ENCODE peak calls at places on chromosomes 11 and 22, in four cellular contexts. One of them, this sample, is unnamed.

GRCh38 chr11:86179646-86180064 is 64.9 kb upstream of the EED start:
- DNase-seq in HepG2: peak
- DNase-seq in GM12878: no peak
- DNase-seq in H1: no peak
- DNase-seq in this sample: no peak

GRCh38 chr11:93784935-93785360 is 866 bp downstream of the MED17 start:
- DNase-seq in GM12878: no peak
- DNase-seq in HepG2: no peak
- DNase-seq in H1: no peak
- DNase-seq in this sample: no peak

GRCh38 chr22:37080838-37081237 is 28.7 kb downstream of the TMPRSS6 start:
- DNase-seq in HepG2: no peak
- DNase-seq in H1: no peak
- DNase-seq in GM12878: no peak
- DNase-seq in this sample: no peak

GRCh38 chr22:41613456-41613855 is 7.4 kb downstream of the DESI1 start:
- DNase-seq in GM12878: no peak
- DNase-seq in H1: no peak
- DNase-seq in HepG2: peak
- DNase-seq in this sample: no peak

GRCh38 chr11:59195596-59195995 is 17.1 kb downstream of the MPEG1 start:
- DNase-seq in HepG2: no peak
- DNase-seq in H1: no peak
- DNase-seq in GM12878: no peak
- DNase-seq in this sample: no peak

GRCh38 chr22:50678651-50679521 is 6.3 kb downstream of the SHANK3 start:
- DNase-seq in H1: no peak
- DNase-seq in GM12878: no peak
- DNase-seq in HepG2: no peak
- DNase-seq in this sample: no peak

GRCh38 chr11:134596404-134596803 is 184.4 kb upstream of the B3GAT1 start:
- DNase-seq in HepG2: no peak
- DNase-seq in GM12878: no peak
- DNase-seq in H1: peak
- DNase-seq in this sample: no peak

GRCh38 chr11:111913997-111914396 is 1.5 kb downstream of the HSPB2 start:
- DNase-seq in HepG2: peak
- DNase-seq in H1: no peak
- DNase-seq in GM12878: no peak
- DNase-seq in this sample: no peak

GRCh38 chr11:69173925-69174591 is 18.3 kb downstream of the SMIM38 start:
- DNase-seq in HepG2: peak
- DNase-seq in H1: no peak
- DNase-seq in GM12878: no peak
- DNase-seq in this sample: no peak

GRCh38 chr22:22877523-22878210 is 9.9 kb upstream of the IGLL5 start:
- DNase-seq in HepG2: peak
- DNase-seq in GM12878: no peak
- DNase-seq in H1: peak
- DNase-seq in this sample: peak

GRCh38 chr11:118074091-118074685 is 2.7 kb upstream of the TMPRSS4 start:
- DNase-seq in HepG2: no peak
- DNase-seq in H1: no peak
- DNase-seq in GM12878: no peak
- DNase-seq in this sample: no peak

GRCh38 chr11:77705195-77705876 is 67.7 kb upstream of the CLNS1A start:
- DNase-seq in H1: no peak
- DNase-seq in HepG2: peak
- DNase-seq in GM12878: no peak
- DNase-seq in this sample: peak

GRCh38 chr11:75371930-75372876 is 20.7 kb upstream of the ARRB1 start:
- DNase-seq in HepG2: peak
- DNase-seq in GM12878: no peak
- DNase-seq in H1: no peak
- DNase-seq in this sample: no peak

GRCh38 chr11:102849319-102849718 is 5.9 kb upstream of the MMP3 start:
- DNase-seq in HepG2: no peak
- DNase-seq in GM12878: no peak
- DNase-seq in H1: no peak
- DNase-seq in this sample: no peak

GRCh38 chr22:43118953-43119458 is 8.5 kb downstream of the BIK start:
- DNase-seq in HepG2: no peak
- DNase-seq in GM12878: peak
- DNase-seq in H1: no peak
- DNase-seq in this sample: no peak

GRCh38 chr11:17633987-17634775 is 85.2 kb upstream of the MYOD1 start:
- DNase-seq in GM12878: no peak
- DNase-seq in H1: no peak
- DNase-seq in HepG2: no peak
- DNase-seq in this sample: no peak

GRCh38 chr11:12815150-12815523 is 140.9 kb downstream of the TEAD1 start:
- DNase-seq in H1: no peak
- DNase-seq in HepG2: no peak
- DNase-seq in GM12878: no peak
- DNase-seq in this sample: no peak

GRCh38 chr11:122668562-122669090 is 13.1 kb downstream of the UBASH3B start:
- DNase-seq in HepG2: no peak
- DNase-seq in H1: no peak
- DNase-seq in GM12878: no peak
- DNase-seq in this sample: no peak

GRCh38 chr22:41991111-41991510 is 7.5 kb upstream of the WBP2NL start:
- DNase-seq in HepG2: no peak
- DNase-seq in H1: no peak
- DNase-seq in GM12878: no peak
- DNase-seq in this sample: no peak

GRCh38 chr22:33271390-33272161 is 213.4 kb upstream of the SYN3 start:
- DNase-seq in HepG2: no peak
- DNase-seq in GM12878: peak
- DNase-seq in H1: no peak
- DNase-seq in this sample: no peak

GRCh38 chr11:2762451-2762850 is 62.7 kb upstream of the KCNQ1OT1 start:
- DNase-seq in GM12878: no peak
- DNase-seq in HepG2: no peak
- DNase-seq in H1: peak
- DNase-seq in this sample: no peak

GRCh38 chr11:27716850-27717249 is 16.6 kb upstream of the BDNF start:
- DNase-seq in H1: no peak
- DNase-seq in GM12878: no peak
- DNase-seq in HepG2: no peak
- DNase-seq in this sample: no peak

GRCh38 chr11:17750817-17751165 is 16.2 kb downstream of the KCNC1 start:
- DNase-seq in GM12878: no peak
- DNase-seq in H1: no peak
- DNase-seq in HepG2: no peak
- DNase-seq in this sample: no peak

GRCh38 chr22:33535937-33536875 is 384.1 kb downstream of the LARGE1 start:
- DNase-seq in GM12878: no peak
- DNase-seq in HepG2: no peak
- DNase-seq in H1: no peak
- DNase-seq in this sample: no peak

GRCh38 chr11:44592125-44592643 is 26.7 kb downstream of the CD82 start:
- DNase-seq in HepG2: no peak
- DNase-seq in H1: no peak
- DNase-seq in GM12878: no peak
- DNase-seq in this sample: no peak

GRCh38 chr11:101126551-101127347 is 2.9 kb downstream of the PGR start:
- DNase-seq in GM12878: no peak
- DNase-seq in HepG2: no peak
- DNase-seq in H1: peak
- DNase-seq in this sample: peak

DNA sequence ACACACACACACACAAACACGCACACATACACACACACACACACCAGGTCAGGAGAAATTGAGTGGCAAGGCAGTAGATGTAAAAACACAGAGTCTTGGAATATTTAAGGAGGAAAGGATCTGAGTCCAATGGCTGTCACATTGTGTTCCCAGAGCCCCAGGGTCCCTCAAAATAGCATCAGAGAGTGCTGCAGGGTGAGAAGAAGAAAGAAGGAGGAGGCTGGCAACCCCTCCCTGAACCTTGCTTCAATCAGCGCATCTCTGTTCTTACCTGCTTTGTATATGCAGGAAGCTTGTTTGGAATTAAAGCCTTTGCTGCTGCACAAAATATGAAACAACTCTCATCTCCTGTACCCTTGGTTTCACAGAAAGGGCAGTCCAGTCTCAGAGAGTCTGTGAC is 406.5 kb downstream of the MIAT start:
- DNase-seq in H1: no peak
- DNase-seq in GM12878: no peak
- DNase-seq in HepG2: no peak
- DNase-seq in this sample: no peak
- TF ChIP-seq SUZ12 in H1: no peak
- TF ChIP-seq SUZ12 in GM12878: no peak
- TF ChIP-seq SUZ12 in HepG2: no peak
- TF ChIP-seq SUZ12 in this sample: no peak

DNA sequence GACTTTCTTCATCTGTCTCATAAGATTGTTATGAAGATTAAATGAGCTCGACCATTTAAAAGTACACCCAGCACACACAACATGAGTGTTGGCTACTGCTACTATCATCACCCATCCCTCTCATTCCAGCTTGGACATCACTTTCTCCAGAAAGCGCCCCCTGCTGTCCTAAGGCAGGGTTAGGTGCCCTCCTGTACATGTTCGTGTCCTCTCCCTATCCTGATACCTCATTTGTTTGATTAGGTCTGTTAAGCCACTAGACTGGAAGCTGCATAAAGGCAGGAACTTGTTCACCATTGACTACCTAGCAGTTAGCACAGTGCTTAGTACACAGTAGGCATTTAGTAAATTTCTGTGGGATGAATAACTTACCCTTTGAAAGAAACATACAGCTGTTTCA is 85.5 kb downstream of the ENTHD1 start:
- DNase-seq in HepG2: peak
- DNase-seq in H1: peak
- DNase-seq in GM12878: no peak
- DNase-seq in this sample: peak
- TF ChIP-seq YY1 in HepG2: no peak
- TF ChIP-seq YY1 in H1: no peak
- TF ChIP-seq YY1 in GM12878: no peak
- TF ChIP-seq YY1 in this sample: no peak

DNA sequence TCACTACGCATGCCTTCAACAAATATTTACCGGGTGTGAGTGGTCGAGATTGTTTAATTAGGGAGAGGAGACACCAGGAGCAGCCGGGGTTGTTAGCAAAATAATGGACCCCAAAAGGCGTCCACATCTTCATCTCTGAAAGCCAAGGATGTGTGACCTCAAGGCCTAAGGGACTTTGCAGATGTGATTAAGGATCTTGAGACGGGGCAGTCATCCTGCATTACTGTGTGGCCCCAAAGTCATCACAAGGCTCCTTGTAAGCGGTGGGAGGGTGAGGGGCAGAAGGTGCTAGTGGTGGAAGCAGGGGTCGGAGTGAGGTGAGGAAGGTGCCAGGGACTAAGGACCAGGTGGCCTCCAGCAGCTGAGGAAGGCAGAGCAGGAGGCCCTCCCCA is 83.6 kb downstream of the CELSR1 start:
- DNase-seq in HepG2: no peak
- DNase-seq in GM12878: no peak
- DNase-seq in H1: no peak
- DNase-seq in this sample: no peak
- H3K9ac ChIP-seq in HepG2: peak
- H3K9ac ChIP-seq in GM12878: no peak
- H3K9ac ChIP-seq in H1: no peak
- H3K9ac ChIP-seq in this sample: no peak

DNA sequence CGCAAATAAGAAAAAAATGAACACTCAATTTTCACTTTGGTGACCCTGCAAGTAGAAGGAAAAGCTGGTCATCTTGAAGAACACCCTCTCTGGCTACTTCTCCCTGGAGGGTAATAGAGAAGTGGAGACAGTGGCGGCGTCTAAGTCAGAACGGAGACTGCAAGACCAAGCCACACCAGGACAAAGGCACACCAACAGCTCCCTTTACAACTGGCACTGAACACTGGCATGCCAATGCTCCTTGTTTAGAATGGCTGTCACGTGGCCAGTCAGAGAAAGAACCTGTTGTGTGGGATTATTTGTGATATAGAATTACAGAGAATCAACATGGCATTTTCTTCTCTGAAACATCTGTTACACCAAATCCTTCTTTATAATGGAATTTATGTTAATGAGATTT is 61.3 kb upstream of the YPEL1 start:
- DNase-seq in H1: no peak
- DNase-seq in HepG2: no peak
- DNase-seq in GM12878: no peak
- DNase-seq in this sample: no peak
- TF ChIP-seq SUZ12 in H1: no peak
- TF ChIP-seq SUZ12 in HepG2: no peak
- TF ChIP-seq SUZ12 in GM12878: no peak
- TF ChIP-seq SUZ12 in this sample: no peak

GRCh38 chr11:60370811-60371297 is 7.5 kb upstream of the MS4A7 start:
- DNase-seq in GM12878: no peak
- DNase-seq in HepG2: peak
- DNase-seq in H1: no peak
- DNase-seq in this sample: no peak
- TF ChIP-seq YY1 in GM12878: no peak
- TF ChIP-seq YY1 in HepG2: no peak
- TF ChIP-seq YY1 in H1: no peak
- TF ChIP-seq YY1 in this sample: no peak

GRCh38 chr11:74220376-74220775 is 49.3 kb downstream of the PPME1 start:
- DNase-seq in HepG2: no peak
- DNase-seq in H1: no peak
- DNase-seq in GM12878: no peak
- DNase-seq in this sample: no peak

GRCh38 chr11:74225565-74225964 is 54.5 kb downstream of the PPME1 start:
- DNase-seq in HepG2: no peak
- DNase-seq in GM12878: no peak
- DNase-seq in H1: no peak
- DNase-seq in this sample: no peak

GRCh38 chr11:74226907-74227306 is 55.8 kb downstream of the PPME1 start:
- DNase-seq in H1: no peak
- DNase-seq in GM12878: no peak
- DNase-seq in HepG2: no peak
- DNase-seq in this sample: no peak

DNA sequence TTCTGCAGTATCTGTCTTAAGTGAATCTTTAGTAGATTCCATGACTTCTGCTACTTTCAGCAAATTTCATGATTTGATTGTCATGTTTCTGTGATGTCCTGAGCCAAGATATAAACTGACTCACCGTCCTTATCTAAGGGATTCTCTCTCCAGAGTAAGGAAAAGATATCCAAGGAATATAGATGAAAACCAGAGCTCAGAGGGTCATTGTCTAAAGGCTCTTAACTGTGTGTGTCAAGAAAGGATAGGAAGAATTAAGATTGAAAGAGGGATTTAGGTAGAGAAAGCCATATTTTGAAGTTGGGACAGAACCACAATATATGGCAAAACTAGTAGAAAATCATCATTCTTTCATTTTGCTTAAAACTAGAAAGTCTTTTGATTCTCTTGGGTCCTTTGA is 50.7 kb downstream of the PPME1 start:
- DNase-seq in GM12878: no peak
- DNase-seq in H1: no peak
- DNase-seq in HepG2: no peak
- DNase-seq in this sample: no peak
- H3K9ac ChIP-seq in GM12878: no peak
- H3K9ac ChIP-seq in H1: no peak
- H3K9ac ChIP-seq in HepG2: no peak
- H3K9ac ChIP-seq in this sample: no peak

This sample was measured in NT2/D1.